ENCODE peak calls at places on chromosomes 2 and 18, in seven cellular contexts. N is left lung, B is neuronal stem cell, M is iPS DF 6.9, E is body of pancreas, K is WERI-Rb-1, T is cardiac muscle cell. C is an unnamed sample.
A peak's percentile ranks its signal among the peaks of the same experiment; 100 is the strongest.

GRCh38 chr2:219254590-219255219 is 987 bp upstream of the TUBA4A start:
- DNase-seq in N (peak; percentile 44), B (no peak), M (no peak), E (no peak), K (no peak), T (no peak), C (peak; percentile 76)

GRCh38 chr2:236871500-236872001 is 214.1 kb upstream of the COPS8 start:
- DNase-seq in N (peak; percentile 80), B (no peak), M (no peak), E (no peak), K (peak; percentile 78), T (no peak), C (no peak)

GRCh38 chr2:39243469-39244123 is at the start of gene CDKL4:
- DNase-seq in N (peak; percentile 33), B (no peak), M (no peak), E (no peak), K (no peak), T (no peak), C (no peak)

GRCh38 chr2:70469435-70469834 is 84.2 kb downstream of the TGFA start:
- DNase-seq in N (no peak), B (no peak), M (no peak), E (no peak), K (no peak), T (no peak), C (no peak)

GRCh38 chr2:53827398-53828175 is 32.2 kb downstream of the GPR75 start:
- DNase-seq in N (no peak), B (peak; percentile 4), M (no peak), E (no peak), K (no peak), T (no peak), C (no peak)

GRCh38 chr2:70994445-70995226 is at the start of gene TEX261:
- DNase-seq in N (peak; percentile 90), B (peak; percentile 84), M (no peak), E (peak; percentile 92), K (peak; percentile 96), T (peak; percentile 94), C (peak; percentile 92)

GRCh38 chr2:9329497-9329896 is 93.8 kb downstream of the ITGB1BP1 start:
- DNase-seq in N (no peak), B (no peak), M (no peak), E (no peak), K (no peak), T (no peak), C (no peak)

GRCh38 chr2:236785611-236786057 is 216.0 kb downstream of the ACKR3 start:
- DNase-seq in N (no peak), B (no peak), M (no peak), E (no peak), K (no peak), T (no peak), C (no peak)

GRCh38 chr2:46878886-46879285 is 36.7 kb downstream of the MCFD2 start:
- DNase-seq in N (no peak), B (no peak), M (no peak), E (no peak), K (no peak), T (no peak), C (no peak)

GRCh38 chr2:46878240-46878877 is 37.2 kb downstream of the MCFD2 start:
- DNase-seq in N (no peak), B (no peak), M (no peak), E (no peak), K (no peak), T (no peak), C (no peak)

GRCh38 chr2:46876741-46877384 is 38.7 kb downstream of the MCFD2 start:
- DNase-seq in N (no peak), B (no peak), M (no peak), E (peak; percentile 41), K (peak; percentile 48), T (peak; percentile 43), C (no peak)

GRCh38 chr2:46879511-46879910 is 36.1 kb downstream of the MCFD2 start:
- DNase-seq in N (no peak), B (no peak), M (no peak), E (no peak), K (no peak), T (no peak), C (no peak)

DNA sequence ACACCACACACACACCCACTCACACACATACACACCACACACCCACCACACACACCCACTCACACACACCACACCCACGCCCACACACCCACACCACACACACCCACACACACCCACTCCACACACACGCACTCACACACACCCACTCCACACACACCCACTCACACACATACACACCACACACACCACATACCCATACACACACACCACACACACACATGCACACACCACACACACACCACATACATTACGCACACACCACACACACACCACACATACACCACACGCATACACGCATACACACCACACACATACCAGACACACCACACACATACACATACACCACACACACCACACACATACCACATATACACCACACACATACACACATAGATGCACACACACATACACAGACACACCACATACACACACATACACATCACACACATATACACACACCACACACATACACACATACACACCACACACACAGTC is 37.9 kb downstream of the MCFD2 start:
- DNase-seq in N (no peak), B (no peak), M (no peak), E (no peak), K (no peak), T (no peak), C (no peak)
- H3K27ac ChIP-seq in N (no peak overlapping the region), B (no peak overlapping the region), M (no peak overlapping the region), E (no peak overlapping the region), K (no peak overlapping the region), T (no peak overlapping the region), C (no peak overlapping the region)

DNA sequence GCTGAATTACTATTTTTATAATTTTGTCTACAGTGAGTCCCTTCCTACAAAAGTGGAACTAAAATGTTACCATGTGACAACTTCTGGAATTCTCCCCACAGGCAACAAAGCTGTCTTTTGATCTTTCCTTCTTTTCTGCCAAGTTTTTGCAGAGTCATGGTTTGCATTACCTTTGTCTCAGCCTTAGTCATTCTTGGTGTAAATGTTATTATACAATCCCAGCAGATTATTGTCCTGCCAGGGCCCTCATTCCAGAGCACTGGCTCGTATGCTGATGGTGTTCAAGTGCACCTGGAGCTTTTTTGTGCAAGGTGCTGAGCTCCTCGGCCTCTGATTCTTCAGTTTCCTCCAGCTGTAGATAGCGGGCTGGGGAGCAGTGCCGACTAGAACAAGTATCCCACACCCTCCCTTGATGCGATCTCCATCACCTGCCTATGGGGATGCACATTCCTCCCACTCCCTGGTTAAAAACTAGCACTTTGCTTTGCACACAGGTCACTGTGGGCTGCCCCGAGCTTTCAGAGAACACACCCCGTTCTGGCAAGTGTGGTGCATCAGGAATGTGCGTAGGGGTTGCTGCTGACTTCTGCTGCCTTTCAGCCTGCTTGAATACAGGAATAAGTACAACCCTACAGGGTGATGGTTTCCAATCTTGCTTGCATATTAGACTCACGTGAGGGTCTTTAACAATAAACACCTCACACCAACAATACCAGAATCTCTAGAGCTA is 263.6 kb downstream of the RNF144A start:
- DNase-seq in N (no peak), B (no peak), M (no peak), E (no peak), K (no peak), T (no peak), C (no peak)
- H3K4me3 ChIP-seq in N (no peak overlapping the region), B (no peak overlapping the region), M (no peak overlapping the region), E (no peak overlapping the region), K (no peak overlapping the region), T (no peak overlapping the region), C (no peak overlapping the region)

GRCh38 chr2:215835641-215836040 is 177.7 kb downstream of the MREG start:
- DNase-seq in N (no peak), B (no peak), M (no peak), E (no peak), K (no peak), T (no peak), C (no peak)
- H3K27ac ChIP-seq in N (no peak overlapping the region), B (no peak overlapping the region), M (no peak overlapping the region), E (no peak overlapping the region), K (no peak overlapping the region), T (no peak overlapping the region), C (no peak overlapping the region)

GRCh38 chr2:24926220-24926601 is 6.2 kb upstream of the ADCY3 start:
- DNase-seq in N (no peak), B (no peak), M (no peak), E (no peak), K (no peak), T (no peak), C (no peak)
- H3K4me3 ChIP-seq in N (no peak overlapping the region), B (no peak overlapping the region), M (no peak overlapping the region), E (no peak overlapping the region), K (no peak overlapping the region), T (no peak overlapping the region), C (peak overlapping the region; percentile 57)

GRCh38 chr18:3211236-3211992 is 8.4 kb downstream of the MYOM1 start:
- DNase-seq in N (no peak), B (no peak), M (no peak), E (peak; percentile 27), K (no peak), T (peak; percentile 86), C (no peak)
- H3K27ac ChIP-seq in N (no peak overlapping the region), B (no peak overlapping the region), M (no peak overlapping the region), E (peak overlapping the region; percentile 65), K (no peak overlapping the region), T (peak overlapping the region; percentile 92), C (no peak overlapping the region)

GRCh38 chr18:63888473-63889190 is 1.1 kb downstream of the SERPINB2 start:
- DNase-seq in N (no peak), B (no peak), M (no peak), E (no peak), K (no peak), T (no peak), C (no peak)
- H3K4me3 ChIP-seq in N (no peak overlapping the region), B (no peak overlapping the region), M (no peak overlapping the region), E (no peak overlapping the region), K (no peak overlapping the region), T (no peak overlapping the region), C (no peak overlapping the region)